ENCODE peak calls at places on chromosome 13, in five cellular contexts. R, X, Z, V and T are unnamed samples.

GRCh38 chr13:110676511-110677204 is 29.3 kb downstream of the CARS2 start:
- DNase-seq in V (no peak), Z (no peak), X (no peak), R (no peak), T (no peak)

GRCh38 chr13:111389621-111390521 is 69.4 kb downstream of the TEX29 start:
- DNase-seq in V (no peak), R (peak; percentile 15), Z (no peak), X (no peak), T (no peak)

GRCh38 chr13:84121456-84121855 is 239.2 kb upstream of the SLITRK1 start:
- DNase-seq in V (peak; percentile 36), X (no peak), R (no peak), Z (no peak), T (no peak)

GRCh38 chr13:110396913-110397379 is 89.9 kb downstream of the COL4A2 start:
- DNase-seq in Z (peak; percentile 95), X (peak; percentile 100), V (peak; percentile 99), R (peak; percentile 98), T (no peak)

GRCh38 chr13:34127523-34127922 is 309.6 kb downstream of the RFC3 start:
- DNase-seq in V (no peak), X (no peak), Z (no peak), R (no peak), T (no peak)

GRCh38 chr13:46605824-46606554 is 53.0 kb downstream of the LRCH1 start:
- DNase-seq in Z (no peak), V (no peak), R (no peak), X (no peak), T (no peak)

GRCh38 chr13:57437587-57437986 is 194.0 kb upstream of the PCDH17 start:
- DNase-seq in V (no peak), X (no peak), R (no peak), Z (no peak), T (no peak)

GRCh38 chr13:22103628-22104027 is 432.8 kb downstream of the FGF9 start:
- DNase-seq in R (no peak), V (no peak), Z (no peak), X (peak; percentile 63), T (no peak)

GRCh38 chr13:88541993-88542392 is 870.8 kb downstream of the SLITRK5 start:
- DNase-seq in X (no peak), V (no peak), R (no peak), Z (no peak), T (no peak)

GRCh38 chr13:108780706-108781105 is 151.3 kb downstream of the MYO16 start:
- DNase-seq in Z (no peak), X (no peak), V (no peak), R (no peak), T (no peak)

GRCh38 chr13:109989155-109989554 is 202.8 kb upstream of the IRS2 start:
- DNase-seq in V (peak; percentile 41), X (peak; percentile 82), Z (no peak), R (no peak), T (no peak)

GRCh38 chr13:21668665-21669599 is 1.9 kb upstream of the FGF9 start:
- DNase-seq in X (peak; percentile 69), Z (no peak), V (no peak), R (peak; percentile 38), T (peak; percentile 37)

GRCh38 chr13:47426126-47426849 is 529.4 kb upstream of the HTR2A start:
- DNase-seq in V (peak; percentile 78), Z (no peak), X (peak; percentile 86), R (peak; percentile 67), T (no peak)

GRCh38 chr13:61880576-61881283 is 465.1 kb upstream of the PCDH20 start:
- DNase-seq in Z (no peak), X (peak; percentile 5), V (no peak), R (no peak), T (no peak)

GRCh38 chr13:107734891-107735620 is 480.3 kb downstream of the LIG4 start:
- DNase-seq in Z (no peak), R (no peak), V (no peak), X (no peak), T (no peak)

GRCh38 chr13:110311721-110312668 is 4.9 kb downstream of the COL4A2 start:
- DNase-seq in V (no peak), R (no peak), X (no peak), Z (no peak), T (no peak)

GRCh38 chr13:93388701-93389100 is 162.1 kb downstream of the GPC6 start:
- DNase-seq in R (no peak), Z (no peak), X (peak; percentile 86), V (no peak), T (no peak)

GRCh38 chr13:77969299-77969698 is 50.7 kb upstream of the EDNRB start:
- DNase-seq in X (no peak), R (no peak), Z (no peak), V (no peak), T (no peak)

GRCh38 chr13:72151241-72151640 is 284.2 kb upstream of the DACH1 start:
- DNase-seq in Z (no peak), R (no peak), X (no peak), V (no peak), T (no peak)

GRCh38 chr13:106649495-106649894 is 81.6 kb upstream of the ARGLU1 start:
- DNase-seq in R (no peak), X (peak; percentile 22), V (no peak), Z (no peak), T (no peak)

GRCh38 chr13:113147206-113147605 is 11.2 kb upstream of the PROZ start:
- DNase-seq in V (no peak), X (no peak), Z (no peak), R (no peak), T (no peak)

GRCh38 chr13:103388839-103389238 is 322.6 kb upstream of the SLC10A2 start:
- DNase-seq in X (no peak), V (no peak), Z (no peak), R (no peak), T (no peak)

GRCh38 chr13:109381546-109382180 is 404.7 kb downstream of the IRS2 start:
- DNase-seq in X (peak; percentile 71), V (peak; percentile 83), R (no peak), Z (no peak), T (no peak)

GRCh38 chr13:77084755-77085154 is 57.8 kb upstream of the FBXL3 start:
- DNase-seq in X (no peak), V (no peak), Z (no peak), R (no peak), T (no peak)

GRCh38 chr13:35814573-35814972 is 316.6 kb downstream of the DCLK1 start:
- DNase-seq in X (no peak), R (no peak), V (no peak), Z (no peak), T (no peak)

GRCh38 chr13:45967589-45967988 is 85.0 kb downstream of the ZC3H13 start:
- DNase-seq in Z (no peak), V (no peak), R (no peak), X (no peak), T (no peak)

GRCh38 chr13:106709509-106709908 is 141.6 kb upstream of the ARGLU1 start:
- DNase-seq in X (no peak), Z (no peak), V (no peak), R (no peak), T (no peak)

GRCh38 chr13:102045713-102046112 is 356.1 kb downstream of the FGF14 start:
- DNase-seq in X (no peak), R (no peak), V (no peak), Z (no peak), T (no peak)
- TF ChIP-seq CTCF in X (no peak), R (no peak), V (no peak), Z (no peak), T (no peak)

DNA sequence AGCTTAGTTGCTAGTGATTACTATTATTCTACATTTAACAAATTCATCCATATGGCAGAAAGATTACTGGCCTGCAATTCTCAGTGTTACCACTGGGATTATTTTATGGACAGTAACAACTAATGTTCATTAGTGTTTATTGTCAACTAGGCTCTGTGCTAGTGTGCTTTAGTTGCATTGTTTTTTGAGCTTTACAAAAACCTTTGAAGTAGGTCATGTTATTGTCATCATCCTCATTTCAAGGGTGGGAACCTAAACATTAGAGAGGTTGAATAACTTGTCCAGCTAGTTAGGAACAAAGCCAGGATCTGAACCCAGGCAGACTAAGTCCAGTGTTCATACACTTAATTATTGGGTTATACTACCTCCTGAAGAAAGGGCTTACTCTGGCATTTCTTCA is 27.8 kb upstream of the TDRD3 start:
- DNase-seq in X (peak; percentile 2), V (no peak), Z (no peak), R (no peak), T (no peak)
- TF ChIP-seq CTCF in X (peak; percentile 23), V (peak; percentile 74), Z (no peak), R (no peak), T (peak; percentile 56)

GRCh38 chr13:30673669-30674521 is 56.2 kb downstream of the USPL1 start:
- DNase-seq in R (peak; percentile 89), X (peak; percentile 89), Z (peak; percentile 61), V (peak; percentile 95), T (peak; percentile 90)
- TF ChIP-seq CTCF in R (peak; percentile 70), X (peak; percentile 77), Z (peak; percentile 79), V (peak; percentile 89), T (peak; percentile 81)

DNA sequence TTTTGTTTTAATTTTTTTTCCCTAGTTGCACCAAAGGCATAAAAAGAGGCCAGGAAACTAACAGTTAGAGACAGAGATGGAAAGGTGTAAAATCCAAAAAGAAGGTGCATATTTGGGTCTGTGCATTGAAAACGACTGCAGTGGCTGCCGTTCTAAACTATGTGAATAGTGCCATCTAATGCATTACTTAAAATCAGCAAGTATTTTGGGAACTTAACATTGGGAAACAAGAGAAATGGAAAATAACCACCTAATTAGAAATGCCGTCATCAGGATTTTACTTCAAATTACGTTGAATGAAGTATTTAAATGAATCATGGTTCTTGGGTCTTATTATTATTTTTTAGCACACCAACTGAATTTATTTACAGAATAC is 189.5 kb upstream of the MIR17HG start:
- DNase-seq in X (no peak), V (no peak), Z (no peak), R (no peak), T (no peak)
- TF ChIP-seq CTCF in X (no peak), V (no peak), Z (peak; percentile 31), R (peak; percentile 32), T (peak; percentile 50)

DNA sequence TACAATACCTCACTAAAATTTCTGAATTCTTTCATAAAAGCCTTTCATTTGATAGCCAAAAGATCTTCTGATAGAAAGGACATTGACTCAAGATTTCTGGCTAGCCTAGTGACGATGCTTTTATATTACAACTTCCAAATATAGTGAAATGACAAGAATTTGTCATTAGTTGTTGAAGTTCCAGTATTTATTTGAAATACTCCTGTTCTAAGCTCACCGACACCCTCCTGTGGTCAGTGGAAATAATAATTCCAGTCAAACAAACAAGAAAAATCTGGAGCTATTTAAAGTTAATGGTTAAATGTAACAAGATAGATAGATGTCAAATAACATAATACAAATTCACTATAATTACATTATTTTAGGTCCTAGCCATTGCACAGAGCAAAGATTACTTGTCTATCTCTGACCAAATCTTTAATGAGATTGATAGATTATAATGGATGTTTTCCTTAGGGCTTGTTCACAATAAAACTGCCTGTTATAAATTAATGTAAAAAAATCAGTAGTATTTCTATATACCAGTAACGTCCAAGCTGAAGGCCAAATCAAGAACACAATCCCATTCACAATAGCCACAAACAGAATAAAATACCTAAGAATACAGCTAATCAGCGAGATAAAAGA is 195.5 kb downstream of the RGCC start:
- DNase-seq in X (peak; percentile 79), Z (no peak), V (peak; percentile 62), R (no peak), T (peak; percentile 31)
- TF ChIP-seq CTCF in X (peak; percentile 87), Z (peak; percentile 68), V (peak; percentile 87), R (peak; percentile 60), T (peak; percentile 77)

DNA sequence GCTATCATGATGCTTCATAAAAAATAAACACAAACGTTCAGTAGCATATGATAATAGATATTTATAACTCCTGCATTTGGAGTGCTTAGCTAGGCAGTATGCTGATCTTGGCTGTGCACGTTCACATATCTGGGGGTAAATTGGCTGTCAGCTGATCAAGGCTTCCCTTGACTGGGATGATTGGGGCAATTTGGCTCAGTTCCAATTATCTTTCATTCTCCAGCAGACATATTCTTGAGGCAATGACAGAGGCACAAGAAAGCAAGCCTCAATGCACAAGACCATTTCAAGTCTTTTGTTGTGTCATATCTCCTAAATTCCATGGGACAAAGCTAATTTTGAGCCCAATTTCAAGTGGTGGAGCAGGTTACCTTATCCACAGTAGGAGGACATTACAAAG is 142.0 kb downstream of the DLEU7 start:
- DNase-seq in R (no peak), X (no peak), Z (no peak), V (no peak), T (no peak)
- TF ChIP-seq CTCF in R (no peak), X (no peak), Z (no peak), V (no peak), T (no peak)